ENCODE peak calls at places on chromosomes 1 and 21, in six cellular contexts. T, H, G, E, M and F are unnamed samples.

GRCh38 chr1:105005594-105006195 is 1256.0 kb downstream of the AMY1C start:
- DNase-seq in T (no peak), H (no peak), G (no peak), E (no peak), M (no peak), F (no peak)

GRCh38 chr21:32336711-32337110 is 38.1 kb downstream of the MRAP start:
- DNase-seq in T (peak; percentile 73), H (no peak), G (peak; percentile 61), E (no peak), M (no peak), F (peak; percentile 29)

GRCh38 chr1:176450526-176450925 is 12.4 kb upstream of the PAPPA2 start:
- DNase-seq in T (no peak), H (no peak), G (no peak), E (no peak), M (no peak), F (no peak)

GRCh38 chr1:202168861-202169260 is 8.5 kb upstream of the PTPN7 start:
- DNase-seq in T (no peak), H (no peak), G (no peak), E (no peak), M (no peak), F (no peak)

GRCh38 chr1:244556263-244556662 is 95.2 kb downstream of the CATSPERE start:
- DNase-seq in T (no peak), H (no peak), G (no peak), E (no peak), M (no peak), F (no peak)

GRCh38 chr1:3121401-3122215 is 52.6 kb downstream of the PRDM16 start:
- DNase-seq in T (no peak), H (no peak), G (no peak), E (no peak), M (no peak), F (no peak)

GRCh38 chr1:31102501-31102950 is 37.0 kb upstream of the PUM1 start:
- DNase-seq in T (peak; percentile 68), H (peak; percentile 65), G (peak; percentile 65), E (no peak), M (no peak), F (peak; percentile 67)

GRCh38 chr1:107851418-107851817 is 113.6 kb downstream of the VAV3 start:
- DNase-seq in T (no peak), H (no peak), G (no peak), E (no peak), M (no peak), F (no peak)

GRCh38 chr1:227914801-227915563 is 32.8 kb downstream of the WNT9A start:
- DNase-seq in T (no peak), H (no peak), G (no peak), E (no peak), M (no peak), F (no peak)

GRCh38 chr1:7684861-7685635 is 86.0 kb upstream of the VAMP3 start:
- DNase-seq in T (no peak), H (no peak), G (no peak), E (no peak), M (no peak), F (no peak)

GRCh38 chr1:24003331-24003972 is 23.3 kb upstream of the SRSF10 start:
- DNase-seq in T (peak; percentile 95), H (peak; percentile 84), G (peak; percentile 82), E (no peak), M (no peak), F (peak; percentile 48)

GRCh38 chr1:65041014-65041413 is 74.7 kb upstream of the JAK1 start:
- DNase-seq in T (no peak), H (no peak), G (no peak), E (no peak), M (no peak), F (no peak)

GRCh38 chr1:199123615-199124014 is 484.8 kb downstream of the PTPRC start:
- DNase-seq in T (peak; percentile 26), H (peak; percentile 8), G (peak; percentile 94), E (no peak), M (no peak), F (peak; percentile 94)

GRCh38 chr1:244214009-244214967 is 163.2 kb downstream of the ZBTB18 start:
- DNase-seq in T (peak; percentile 92), H (peak; percentile 61), G (peak; percentile 99), E (no peak), M (no peak), F (peak; percentile 99)

GRCh38 chr1:44807364-44808062 is 362 bp upstream of the DYNLT4 start:
- DNase-seq in T (peak; percentile 100), H (peak; percentile 100), G (peak; percentile 100), E (peak; percentile 97), M (peak; percentile 95), F (peak; percentile 100)

GRCh38 chr1:78333426-78334012 is 157.3 kb upstream of the PTGFR start:
- DNase-seq in T (peak; percentile 86), H (peak; percentile 78), G (peak; percentile 40), E (peak; percentile 2), M (no peak), F (peak; percentile 20)

DNA sequence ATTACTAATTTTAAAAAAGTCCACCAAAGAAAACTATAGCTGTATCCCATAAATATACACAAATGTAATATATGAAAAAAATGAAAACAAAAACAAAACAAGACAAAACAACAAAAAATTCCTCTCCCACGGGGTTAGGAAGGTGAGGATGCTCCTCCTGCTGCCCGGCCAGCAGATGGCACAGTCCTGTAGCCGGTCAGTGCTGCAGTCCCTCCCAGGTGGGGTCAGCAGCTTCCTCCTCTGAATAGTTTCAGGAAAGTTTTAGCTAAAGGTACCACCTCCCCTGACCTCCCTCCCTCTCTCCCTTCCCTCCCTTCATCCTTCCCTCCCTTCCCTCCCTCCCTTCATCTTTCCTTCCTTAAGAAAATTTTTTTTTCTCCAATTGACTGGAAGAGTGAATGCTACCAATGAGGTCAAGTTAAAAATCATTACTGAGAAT is 67.8 kb upstream of the BCL10 start:
- DNase-seq in T (peak; percentile 72), H (peak; percentile 56), G (peak; percentile 74), E (no peak), M (no peak), F (peak; percentile 52)
- TF ChIP-seq CTCF in T (peak; percentile 82), H (peak; percentile 69), G (peak; percentile 67), E (no peak), M (no peak), F (peak; percentile 81)

GRCh38 chr1:19202396-19202795 is 7.7 kb downstream of the UBR4 start:
- DNase-seq in T (no peak), H (peak; percentile 43), G (peak; percentile 23), E (no peak), M (no peak), F (no peak)

GRCh38 chr1:19204665-19205266 is 5.3 kb downstream of the UBR4 start:
- DNase-seq in T (peak; percentile 36), H (peak; percentile 17), G (peak; percentile 35), E (no peak), M (no peak), F (peak; percentile 6)

GRCh38 chr1:19205845-19206244 is 4.2 kb downstream of the UBR4 start:
- DNase-seq in T (no peak), H (no peak), G (no peak), E (no peak), M (no peak), F (no peak)

GRCh38 chr1:19205403-19205802 is 4.7 kb downstream of the UBR4 start:
- DNase-seq in T (no peak), H (no peak), G (no peak), E (no peak), M (no peak), F (no peak)

GRCh38 chr1:19203440-19203839 is 6.6 kb downstream of the UBR4 start:
- DNase-seq in T (peak; percentile 32), H (peak; percentile 94), G (peak; percentile 90), E (no peak), M (no peak), F (peak; percentile 72)
- TF ChIP-seq CTCF in T (no peak), H (no peak), G (no peak), E (no peak), M (no peak), F (no peak)

GRCh38 chr1:18693256-18694098 is 62.8 kb downstream of the PAX7 start:
- DNase-seq in T (no peak), H (no peak), G (no peak), E (no peak), M (no peak), F (no peak)
- TF ChIP-seq CTCF in T (no peak), H (no peak), G (no peak), E (no peak), M (no peak), F (no peak)

GRCh38 chr1:63555480-63555879 is 32.2 kb downstream of the EFCAB7 start:
- DNase-seq in T (no peak), H (no peak), G (no peak), E (no peak), M (no peak), F (no peak)

GRCh38 chr1:63559357-63559756 is 33.9 kb upstream of the PGM1 start:
- DNase-seq in T (no peak), H (no peak), G (no peak), E (no peak), M (no peak), F (no peak)

GRCh38 chr1:63557365-63557987 is 34.2 kb downstream of the EFCAB7 start:
- DNase-seq in T (peak; percentile 75), H (peak; percentile 72), G (peak; percentile 20), E (peak; percentile 56), M (peak; percentile 9), F (peak; percentile 42)
- TF ChIP-seq CTCF in T (peak; percentile 84), H (peak; percentile 74), G (peak; percentile 75), E (peak; percentile 55), M (no peak), F (peak; percentile 86)

GRCh38 chr1:82604524-82604923 is 803.8 kb downstream of the ADGRL2 start:
- DNase-seq in T (no peak), H (peak; percentile 2), G (no peak), E (no peak), M (no peak), F (no peak)
- TF ChIP-seq CTCF in T (no peak), H (peak; percentile 33), G (no peak), E (no peak), M (no peak), F (no peak)